ENCODE peak calls at places on chromosome 19, in six cellular contexts. One of them, this sample, is unnamed.

GRCh38 chr19:15860522-15860921 is 37.4 kb downstream of the CYP4F2 start:
- DNase-seq in A673: no peak
- DNase-seq in cardiac fibroblast: no peak
- DNase-seq in thoracic aorta: no peak
- DNase-seq in upper lobe of left lung: no peak
- DNase-seq in fibroblast of pulmonary artery: no peak
- DNase-seq in this sample: no peak

GRCh38 chr19:35348909-35349611 is 1.4 kb downstream of the FFAR1 start:
- DNase-seq in fibroblast of pulmonary artery: no peak
- DNase-seq in A673: no peak
- DNase-seq in upper lobe of left lung: peak; percentile 16
- DNase-seq in thoracic aorta: no peak
- DNase-seq in cardiac fibroblast: no peak
- DNase-seq in this sample: peak; percentile 50

GRCh38 chr19:35592226-35592625 is 6.3 kb downstream of the PMIS2 start:
- DNase-seq in A673: peak; percentile 45
- DNase-seq in fibroblast of pulmonary artery: peak; percentile 71
- DNase-seq in cardiac fibroblast: peak; percentile 63
- DNase-seq in thoracic aorta: no peak
- DNase-seq in upper lobe of left lung: no peak
- DNase-seq in this sample: no peak

GRCh38 chr19:58354478-58355030 is 1.3 kb upstream of the A1BG start:
- DNase-seq in upper lobe of left lung: no peak
- DNase-seq in thoracic aorta: no peak
- DNase-seq in A673: no peak
- DNase-seq in fibroblast of pulmonary artery: no peak
- DNase-seq in cardiac fibroblast: no peak
- DNase-seq in this sample: no peak

GRCh38 chr19:33274663-33275558 is 27.4 kb downstream of the CEBPA start:
- DNase-seq in cardiac fibroblast: no peak
- DNase-seq in upper lobe of left lung: no peak
- DNase-seq in thoracic aorta: no peak
- DNase-seq in A673: no peak
- DNase-seq in fibroblast of pulmonary artery: no peak
- DNase-seq in this sample: no peak

GRCh38 chr19:1510807-1511206 is 2.0 kb downstream of the ADAMTSL5 start:
- DNase-seq in fibroblast of pulmonary artery: no peak
- DNase-seq in upper lobe of left lung: no peak
- DNase-seq in A673: no peak
- DNase-seq in thoracic aorta: no peak
- DNase-seq in cardiac fibroblast: no peak
- DNase-seq in this sample: no peak

GRCh38 chr19:33659835-33660234 is 38.1 kb downstream of the CHST8 start:
- DNase-seq in A673: no peak
- DNase-seq in fibroblast of pulmonary artery: no peak
- DNase-seq in cardiac fibroblast: no peak
- DNase-seq in thoracic aorta: no peak
- DNase-seq in upper lobe of left lung: no peak
- DNase-seq in this sample: peak; percentile 37

GRCh38 chr19:58154287-58154678 is 3.7 kb upstream of the ZNF329 start:
- DNase-seq in fibroblast of pulmonary artery: peak; percentile 57
- DNase-seq in A673: peak; percentile 8
- DNase-seq in upper lobe of left lung: peak; percentile 45
- DNase-seq in cardiac fibroblast: peak; percentile 67
- DNase-seq in thoracic aorta: no peak
- DNase-seq in this sample: no peak

GRCh38 chr19:14473073-14473790 is 1.9 kb downstream of the PTGER1 start:
- DNase-seq in fibroblast of pulmonary artery: no peak
- DNase-seq in cardiac fibroblast: no peak
- DNase-seq in thoracic aorta: no peak
- DNase-seq in A673: no peak
- DNase-seq in upper lobe of left lung: no peak
- DNase-seq in this sample: no peak

GRCh38 chr19:55283548-55284393 is at the start of gene BRSK1:
- DNase-seq in fibroblast of pulmonary artery: peak; percentile 60
- DNase-seq in A673: peak; percentile 90
- DNase-seq in upper lobe of left lung: no peak
- DNase-seq in cardiac fibroblast: peak; percentile 41
- DNase-seq in thoracic aorta: no peak
- DNase-seq in this sample: no peak

GRCh38 chr19:10936661-10937084 is 8.1 kb downstream of the TIMM29 start:
- DNase-seq in thoracic aorta: no peak
- DNase-seq in upper lobe of left lung: peak; percentile 44
- DNase-seq in cardiac fibroblast: peak; percentile 86
- DNase-seq in fibroblast of pulmonary artery: peak; percentile 89
- DNase-seq in A673: peak; percentile 89
- DNase-seq in this sample: no peak

GRCh38 chr19:33194527-33194883 is 375 bp downstream of the LRP3 start:
- DNase-seq in cardiac fibroblast: peak; percentile 10
- DNase-seq in A673: peak; percentile 15
- DNase-seq in upper lobe of left lung: no peak
- DNase-seq in thoracic aorta: no peak
- DNase-seq in fibroblast of pulmonary artery: no peak
- DNase-seq in this sample: no peak

GRCh38 chr19:33075519-33075918 is 5.5 kb upstream of the GPATCH1 start:
- DNase-seq in cardiac fibroblast: no peak
- DNase-seq in thoracic aorta: no peak
- DNase-seq in A673: no peak
- DNase-seq in upper lobe of left lung: no peak
- DNase-seq in fibroblast of pulmonary artery: no peak
- DNase-seq in this sample: no peak

GRCh38 chr19:11204943-11205349 is 7.6 kb upstream of the KANK2 start:
- DNase-seq in thoracic aorta: no peak
- DNase-seq in upper lobe of left lung: no peak
- DNase-seq in cardiac fibroblast: no peak
- DNase-seq in A673: no peak
- DNase-seq in fibroblast of pulmonary artery: no peak
- DNase-seq in this sample: no peak

GRCh38 chr19:664913-665443 is 2.0 kb upstream of the RNF126 start:
- DNase-seq in upper lobe of left lung: peak; percentile 85
- DNase-seq in thoracic aorta: peak; percentile 41
- DNase-seq in A673: peak; percentile 92
- DNase-seq in cardiac fibroblast: peak; percentile 79
- DNase-seq in fibroblast of pulmonary artery: peak; percentile 79
- DNase-seq in this sample: peak; percentile 93

GRCh38 chr19:403221-404036 is 5.5 kb downstream of the C2CD4C start:
- DNase-seq in A673: no peak
- DNase-seq in thoracic aorta: no peak
- DNase-seq in fibroblast of pulmonary artery: no peak
- DNase-seq in upper lobe of left lung: peak; percentile 13
- DNase-seq in cardiac fibroblast: no peak
- DNase-seq in this sample: no peak

GRCh38 chr19:39126593-39127187 is 1.1 kb downstream of the PAK4 start:
- DNase-seq in fibroblast of pulmonary artery: peak; percentile 31
- DNase-seq in A673: peak; percentile 64
- DNase-seq in upper lobe of left lung: peak; percentile 77
- DNase-seq in cardiac fibroblast: no peak
- DNase-seq in thoracic aorta: no peak
- DNase-seq in this sample: no peak

GRCh38 chr19:56671613-56671994 is at the start of gene ZNF835:
- DNase-seq in thoracic aorta: peak; percentile 60
- DNase-seq in upper lobe of left lung: peak; percentile 94
- DNase-seq in cardiac fibroblast: peak; percentile 53
- DNase-seq in A673: peak; percentile 83
- DNase-seq in fibroblast of pulmonary artery: peak; percentile 22
- DNase-seq in this sample: no peak

GRCh38 chr19:13262450-13262849 is 112.2 kb downstream of the IER2 start:
- DNase-seq in cardiac fibroblast: peak; percentile 70
- DNase-seq in upper lobe of left lung: no peak
- DNase-seq in thoracic aorta: no peak
- DNase-seq in fibroblast of pulmonary artery: peak; percentile 75
- DNase-seq in A673: peak; percentile 71
- DNase-seq in this sample: no peak

GRCh38 chr19:53909471-53910169 is 542 bp downstream of the CACNG7 start:
- DNase-seq in thoracic aorta: no peak
- DNase-seq in A673: no peak
- DNase-seq in upper lobe of left lung: no peak
- DNase-seq in fibroblast of pulmonary artery: no peak
- DNase-seq in cardiac fibroblast: no peak
- DNase-seq in this sample: no peak

GRCh38 chr19:37855098-37855497 is 51.3 kb downstream of the WDR87 start:
- DNase-seq in fibroblast of pulmonary artery: peak; percentile 31
- DNase-seq in cardiac fibroblast: peak; percentile 25
- DNase-seq in upper lobe of left lung: peak; percentile 22
- DNase-seq in thoracic aorta: no peak
- DNase-seq in A673: no peak
- DNase-seq in this sample: peak; percentile 70

GRCh38 chr19:34085336-34085735 is 87.0 kb upstream of the LSM14A start:
- DNase-seq in thoracic aorta: no peak
- DNase-seq in upper lobe of left lung: no peak
- DNase-seq in A673: no peak
- DNase-seq in cardiac fibroblast: no peak
- DNase-seq in fibroblast of pulmonary artery: no peak
- DNase-seq in this sample: no peak

GRCh38 chr19:46265217-46265828 is 31.5 kb upstream of the HIF3A start:
- DNase-seq in thoracic aorta: no peak
- DNase-seq in cardiac fibroblast: peak; percentile 90
- DNase-seq in fibroblast of pulmonary artery: peak; percentile 89
- DNase-seq in A673: peak; percentile 86
- DNase-seq in upper lobe of left lung: peak; percentile 46
- DNase-seq in this sample: peak; percentile 81

GRCh38 chr19:44951179-44952159 is 3.7 kb upstream of the CLPTM1 start:
- DNase-seq in A673: peak; percentile 87
- DNase-seq in fibroblast of pulmonary artery: peak; percentile 86
- DNase-seq in cardiac fibroblast: peak; percentile 88
- DNase-seq in upper lobe of left lung: peak; percentile 60
- DNase-seq in thoracic aorta: peak; percentile 20
- DNase-seq in this sample: no peak

GRCh38 chr19:53019684-53020083 is 6.0 kb downstream of the ERVV-1 start:
- DNase-seq in cardiac fibroblast: peak; percentile 43
- DNase-seq in upper lobe of left lung: no peak
- DNase-seq in fibroblast of pulmonary artery: peak; percentile 16
- DNase-seq in A673: no peak
- DNase-seq in thoracic aorta: no peak
- DNase-seq in this sample: no peak

GRCh38 chr19:6753178-6754031 is 13.8 kb downstream of the SH2D3A start:
- DNase-seq in upper lobe of left lung: peak; percentile 87
- DNase-seq in cardiac fibroblast: peak; percentile 73
- DNase-seq in thoracic aorta: no peak
- DNase-seq in fibroblast of pulmonary artery: peak; percentile 72
- DNase-seq in A673: peak; percentile 96
- DNase-seq in this sample: peak; percentile 81

GRCh38 chr19:15666883-15667282 is 6.0 kb upstream of the CYP4F12 start:
- DNase-seq in cardiac fibroblast: no peak
- DNase-seq in thoracic aorta: no peak
- DNase-seq in upper lobe of left lung: peak; percentile 25
- DNase-seq in fibroblast of pulmonary artery: no peak
- DNase-seq in A673: no peak
- DNase-seq in this sample: no peak

GRCh38 chr19:3403489-3404323 is 37.3 kb downstream of the NFIC start:
- DNase-seq in cardiac fibroblast: peak; percentile 92
- DNase-seq in A673: peak; percentile 70
- DNase-seq in fibroblast of pulmonary artery: peak; percentile 95
- DNase-seq in thoracic aorta: peak; percentile 93
- DNase-seq in upper lobe of left lung: peak; percentile 86
- DNase-seq in this sample: no peak

DNA sequence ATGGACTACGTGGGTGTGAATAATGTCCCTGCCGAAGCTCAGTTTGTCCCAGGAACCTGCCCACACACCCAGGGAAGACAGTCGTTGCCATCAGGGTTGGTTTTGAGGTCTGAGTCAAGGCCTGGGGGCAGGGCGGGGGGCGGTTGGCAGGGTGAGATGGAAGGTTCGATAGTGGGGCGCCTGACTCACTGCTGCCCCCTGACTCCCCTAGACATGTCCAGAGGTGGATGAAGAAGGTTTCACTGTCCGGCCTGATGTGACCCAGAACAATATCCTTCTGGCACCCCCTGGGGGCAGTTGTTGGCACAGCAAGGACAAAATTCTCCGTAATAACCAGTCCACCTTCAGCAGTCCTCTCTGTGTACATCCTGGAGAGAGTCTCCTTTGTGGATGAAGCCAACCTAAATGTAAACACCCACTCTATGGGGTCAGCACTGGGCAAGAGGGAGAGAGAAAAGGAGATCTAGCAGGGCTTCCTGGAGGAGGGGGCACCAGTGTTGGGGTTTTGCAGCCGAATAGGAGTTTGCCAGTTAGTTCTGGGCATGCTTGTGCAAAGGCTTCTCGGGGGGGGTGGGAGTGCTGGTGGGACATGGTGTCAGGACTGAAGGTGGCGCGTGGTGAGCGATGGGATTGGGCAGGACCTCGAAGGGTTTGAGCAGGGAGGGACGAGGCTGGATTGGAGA is 19.6 kb upstream of the B3GNT3 start:
- DNase-seq in cardiac fibroblast: peak; percentile 59
- DNase-seq in upper lobe of left lung: no peak
- DNase-seq in fibroblast of pulmonary artery: peak; percentile 41
- DNase-seq in thoracic aorta: no peak
- DNase-seq in A673: no peak
- DNase-seq in this sample: no peak
- TF ChIP-seq CTCF in cardiac fibroblast: peak; percentile 75
- TF ChIP-seq CTCF in upper lobe of left lung: no peak
- TF ChIP-seq CTCF in fibroblast of pulmonary artery: peak; percentile 69
- TF ChIP-seq CTCF in thoracic aorta: peak; percentile 27
- TF ChIP-seq CTCF in A673: peak; percentile 61
- TF ChIP-seq CTCF in this sample: peak; percentile 81

DNA sequence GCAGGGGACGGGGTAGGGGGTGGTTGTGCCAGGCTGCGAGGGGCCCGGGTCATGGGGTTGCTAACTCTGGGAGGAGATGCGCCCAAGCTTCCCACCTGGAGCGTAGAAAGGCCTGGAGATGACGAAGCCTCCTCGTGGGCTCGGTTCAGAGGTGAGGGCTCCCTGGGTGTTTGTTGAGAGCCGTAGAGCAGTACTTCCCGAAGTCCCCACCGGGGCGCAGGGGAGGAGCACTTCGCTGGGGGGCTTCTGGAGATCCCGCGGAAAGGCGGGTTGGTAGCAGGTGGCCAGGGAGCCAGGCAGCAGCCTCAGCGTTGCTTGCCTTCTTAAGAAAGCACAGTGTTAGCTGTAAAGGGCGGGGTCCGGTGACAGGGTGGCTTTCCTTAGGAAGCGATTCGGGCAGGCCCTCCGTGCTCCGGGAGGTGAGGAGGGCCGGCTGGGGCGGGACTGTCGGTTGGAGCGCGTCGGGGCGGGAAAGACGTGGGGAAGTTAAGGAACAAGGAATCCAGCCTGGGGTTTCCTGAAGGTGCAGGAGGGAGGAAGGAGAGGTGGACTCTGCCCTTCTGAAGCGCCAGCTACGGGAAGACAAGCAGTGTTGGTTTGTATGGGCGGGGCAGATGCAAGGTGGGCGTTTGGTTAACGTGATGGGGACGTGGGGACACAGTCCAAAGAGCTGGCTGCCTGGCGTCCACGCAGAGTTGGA is 3.3 kb downstream of the VSTM2B start:
- DNase-seq in upper lobe of left lung: no peak
- DNase-seq in cardiac fibroblast: no peak
- DNase-seq in A673: no peak
- DNase-seq in thoracic aorta: no peak
- DNase-seq in fibroblast of pulmonary artery: no peak
- DNase-seq in this sample: no peak
- TF ChIP-seq CTCF in upper lobe of left lung: no peak
- TF ChIP-seq CTCF in cardiac fibroblast: no peak
- TF ChIP-seq CTCF in A673: no peak
- TF ChIP-seq CTCF in thoracic aorta: no peak
- TF ChIP-seq CTCF in fibroblast of pulmonary artery: no peak
- TF ChIP-seq CTCF in this sample: no peak

GRCh38 chr19:4968462-4969291 is at the start of gene KDM4B:
- DNase-seq in A673: peak; percentile 99
- DNase-seq in upper lobe of left lung: peak; percentile 100
- DNase-seq in thoracic aorta: peak; percentile 97
- DNase-seq in fibroblast of pulmonary artery: peak; percentile 100
- DNase-seq in cardiac fibroblast: peak; percentile 99
- DNase-seq in this sample: peak; percentile 100
- TF ChIP-seq CTCF in A673: no peak
- TF ChIP-seq CTCF in upper lobe of left lung: no peak
- TF ChIP-seq CTCF in thoracic aorta: no peak
- TF ChIP-seq CTCF in fibroblast of pulmonary artery: no peak
- TF ChIP-seq CTCF in cardiac fibroblast: no peak
- TF ChIP-seq CTCF in this sample: no peak

GRCh38 chr19:50708179-50708879 is 11.3 kb downstream of the SHANK1 start:
- DNase-seq in cardiac fibroblast: peak; percentile 11
- DNase-seq in upper lobe of left lung: no peak
- DNase-seq in A673: no peak
- DNase-seq in fibroblast of pulmonary artery: no peak
- DNase-seq in thoracic aorta: no peak
- DNase-seq in this sample: no peak
- TF ChIP-seq CTCF in cardiac fibroblast: no peak
- TF ChIP-seq CTCF in upper lobe of left lung: no peak
- TF ChIP-seq CTCF in A673: no peak
- TF ChIP-seq CTCF in fibroblast of pulmonary artery: no peak
- TF ChIP-seq CTCF in thoracic aorta: no peak
- TF ChIP-seq CTCF in this sample: no peak